ENCODE peak calls at places on chromosomes 3 and 15, in five cellular contexts. H is Peyer's patch, S is body of pancreas, F is cardiac muscle cell, Q is heart right ventricle. P is an unnamed sample. For H3K4me1, the result is how much of the 10 kb centered on the place peaks cover.

GRCh38 chr15:78727561-78727960 is 83.7 kb downstream of the ADAMTS7 start:
- DNase-seq in S (no peak), H (no peak), F (no peak), Q (no peak), P (no peak)

GRCh38 chr15:29034151-29034550 is 148.4 kb downstream of the APBA2 start:
- DNase-seq in Q (no peak), S (no peak), F (no peak), H (no peak), P (no peak)

GRCh38 chr15:25170781-25171110 is 216.0 kb downstream of the SNRPN start:
- DNase-seq in H (peak), S (no peak), F (no peak), Q (no peak), P (no peak)

GRCh38 chr15:90598053-90598577 is 68.4 kb downstream of the CRTC3 start:
- DNase-seq in S (peak), F (no peak), Q (peak), H (peak), P (peak)

GRCh38 chr3:69723389-69723788 is 15.9 kb upstream of the MITF start:
- DNase-seq in F (no peak), H (no peak), Q (no peak), S (no peak), P (no peak)

GRCh38 chr3:72245183-72245811 is 460.3 kb upstream of the PROK2 start:
- DNase-seq in F (no peak), H (no peak), Q (peak), S (peak), P (no peak)

GRCh38 chr15:53588773-53589172 is 170.7 kb downstream of the WDR72 start:
- DNase-seq in S (no peak), F (no peak), Q (no peak), H (no peak), P (no peak)

GRCh38 chr15:63765338-63765737 is 68.4 kb downstream of the HERC1 start:
- DNase-seq in S (no peak), Q (no peak), F (no peak), H (no peak), P (no peak)

GRCh38 chr3:169748670-169749069 is 16.2 kb downstream of the TERC start:
- DNase-seq in F (no peak), H (no peak), S (no peak), Q (no peak), P (peak)

GRCh38 chr15:34725565-34725964 is 29.2 kb downstream of the GJD2 start:
- DNase-seq in F (no peak), S (no peak), Q (no peak), H (no peak), P (no peak)

GRCh38 chr3:67653425-67654098 is 850 bp downstream of the SUCLG2 start:
- DNase-seq in H (no peak), Q (no peak), F (no peak), S (no peak), P (no peak)

GRCh38 chr15:100918690-100919480 is at the start of gene LRRK1:
- DNase-seq in S (peak), H (peak), F (peak), Q (peak), P (peak)

GRCh38 chr3:190521998-190522397 is 8.1 kb downstream of the IL1RAP start:
- DNase-seq in S (no peak), H (no peak), F (no peak), Q (no peak), P (no peak)

GRCh38 chr3:156455839-156456238 is 99.1 kb downstream of the SSR3 start:
- DNase-seq in H (no peak), F (no peak), Q (no peak), S (no peak), P (no peak)

GRCh38 chr15:76337047-76337738 is 620 bp downstream of the ISL2 start:
- DNase-seq in S (no peak), Q (no peak), F (peak), H (no peak), P (no peak)

GRCh38 chr3:59606638-59607262 is 556.9 kb upstream of the CFAP20DC start:
- DNase-seq in Q (peak), F (peak), H (no peak), S (no peak), P (no peak)

GRCh38 chr3:9213019-9213646 is 36.3 kb downstream of the SRGAP3 start:
- DNase-seq in F (no peak), Q (no peak), H (no peak), S (no peak), P (no peak)

GRCh38 chr3:127167315-127168043 is 25.5 kb upstream of the PRR23E start:
- DNase-seq in Q (no peak), S (no peak), H (peak), F (no peak), P (no peak)

GRCh38 chr15:84598250-84598649 is 2.6 kb upstream of the ZSCAN2 start:
- DNase-seq in F (no peak), H (no peak), S (no peak), Q (no peak), P (peak)

GRCh38 chr15:62647195-62647865 is 395.2 kb upstream of the TPM1 start:
- DNase-seq in Q (peak), S (peak), F (no peak), H (peak), P (no peak)

GRCh38 chr3:123409443-123410148 is 39.3 kb downstream of the ADCY5 start:
- DNase-seq in H (peak), Q (no peak), F (no peak), S (peak), P (no peak)

GRCh38 chr3:34419801-34420200 is 621.4 kb downstream of the PDCD6IP start:
- DNase-seq in Q (no peak), S (no peak), F (peak), H (no peak), P (no peak)

GRCh38 chr3:88058322-88058592 is 548 bp downstream of the CGGBP1 start:
- DNase-seq in H (no peak), F (no peak), Q (no peak), S (no peak), P (no peak)

GRCh38 chr3:88059380-88060160 is 515 bp downstream of the ZNF654 start:
- DNase-seq in Q (peak), H (no peak), S (peak), F (no peak), P (no peak)

GRCh38 chr3:88058593-88059379 is at the start of the genes CGGBP1 and ZNF654:
- DNase-seq in Q (peak), H (peak), F (peak), S (peak), P (peak)

GRCh38 chr3:88057650-88058321 is 1.0 kb downstream of the CGGBP1 start:
- DNase-seq in Q (peak), F (peak), H (no peak), S (no peak), P (no peak)

GRCh38 chr3:88061749-88062148 is 2.7 kb downstream of the ZNF654 start:
- DNase-seq in F (no peak), S (no peak), H (no peak), Q (no peak), P (no peak)
- H3K4me3 ChIP-seq in F (peak), S (no peak), H (no peak), Q (no peak), P (peak)

GRCh38 chr15:60392601-60392985 is 5.2 kb downstream of the ANXA2 start:
- DNase-seq in Q (no peak), S (peak), H (no peak), F (no peak), P (peak)

GRCh38 chr15:60391722-60392340 is 6.0 kb downstream of the ANXA2 start:
- DNase-seq in S (no peak), F (no peak), H (no peak), Q (no peak), P (no peak)

GRCh38 chr15:60390231-60390630 is 7.6 kb downstream of the ANXA2 start:
- DNase-seq in F (no peak), H (no peak), Q (no peak), S (no peak), P (no peak)

GRCh38 chr15:60389261-60390077 is 8.3 kb downstream of the ANXA2 start:
- DNase-seq in Q (no peak), S (no peak), F (no peak), H (no peak), P (peak)

DNA sequence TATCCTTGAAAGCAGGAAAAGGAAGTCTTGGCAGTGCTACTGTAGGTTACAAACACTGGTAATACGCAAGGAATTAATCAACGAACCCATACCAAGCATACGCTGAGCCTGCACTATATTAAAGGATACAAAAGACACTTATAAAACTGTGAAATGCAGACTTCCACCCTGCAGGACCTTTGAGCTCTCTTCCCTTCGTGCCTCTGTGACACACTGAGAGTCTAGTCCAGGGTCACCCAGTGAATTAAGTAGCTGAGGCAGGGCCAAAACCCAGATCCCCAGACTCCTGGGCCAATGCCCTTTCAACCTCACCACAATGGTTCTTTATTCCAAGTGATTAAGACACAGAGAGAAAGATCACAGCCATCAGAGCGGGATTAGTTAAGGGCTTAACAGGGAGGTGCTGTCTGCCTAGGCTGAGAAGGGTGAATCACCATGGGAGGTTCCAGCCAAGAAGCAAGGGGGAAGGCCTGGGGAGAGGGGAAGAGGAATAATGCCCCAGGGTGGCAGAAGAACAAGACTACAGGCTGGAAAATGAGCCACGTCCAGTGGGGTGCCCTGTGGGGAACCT is 6.8 kb downstream of the ANXA2 start:
- DNase-seq in H (peak), F (no peak), S (peak), Q (peak), P (no peak)
- H3K4me1 ChIP-seq in H (under half), F (under half), S (half or more), Q (under half), P (half or more)

DNA sequence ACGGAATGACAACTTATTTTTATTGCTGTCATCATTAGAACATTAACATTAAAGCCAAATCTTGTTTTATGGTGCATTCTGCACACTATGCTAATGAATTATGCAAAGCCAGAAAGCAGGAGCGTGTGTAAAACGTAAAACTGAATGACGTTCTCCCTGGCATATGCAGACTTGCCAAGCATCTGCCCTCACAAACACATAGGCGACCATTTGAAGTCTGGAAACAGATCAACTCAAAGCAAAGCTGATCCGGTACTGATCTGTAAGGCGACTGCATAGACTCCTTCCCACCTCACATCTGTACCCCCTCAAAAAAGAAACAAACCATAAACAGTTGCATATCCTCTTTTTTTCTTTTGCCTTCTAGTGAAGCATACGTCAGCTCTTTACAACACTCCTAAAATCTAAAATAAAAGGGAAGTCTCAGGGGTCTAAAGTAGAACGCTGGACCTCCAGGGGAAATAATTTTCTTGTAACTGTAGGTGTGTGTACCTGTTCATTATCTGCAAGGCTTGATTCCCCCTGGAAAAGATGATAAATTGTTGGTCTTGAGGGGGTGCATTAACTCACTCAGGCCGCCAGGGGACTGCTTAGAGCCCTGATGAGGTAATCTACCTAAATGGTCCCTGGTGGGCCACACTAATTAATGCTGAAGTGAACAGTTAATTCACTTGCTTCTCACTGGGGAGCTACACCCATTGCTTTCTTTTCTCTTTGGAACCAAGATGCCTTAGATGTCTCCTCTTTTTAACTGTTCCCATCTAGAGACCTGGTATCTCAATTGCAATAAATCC is 231.4 kb downstream of the CDIN1 start:
- DNase-seq in S (no peak), F (no peak), Q (no peak), H (no peak), P (no peak)
- H3K27ac ChIP-seq in S (no peak), F (peak), Q (no peak), H (no peak), P (no peak)

DNA sequence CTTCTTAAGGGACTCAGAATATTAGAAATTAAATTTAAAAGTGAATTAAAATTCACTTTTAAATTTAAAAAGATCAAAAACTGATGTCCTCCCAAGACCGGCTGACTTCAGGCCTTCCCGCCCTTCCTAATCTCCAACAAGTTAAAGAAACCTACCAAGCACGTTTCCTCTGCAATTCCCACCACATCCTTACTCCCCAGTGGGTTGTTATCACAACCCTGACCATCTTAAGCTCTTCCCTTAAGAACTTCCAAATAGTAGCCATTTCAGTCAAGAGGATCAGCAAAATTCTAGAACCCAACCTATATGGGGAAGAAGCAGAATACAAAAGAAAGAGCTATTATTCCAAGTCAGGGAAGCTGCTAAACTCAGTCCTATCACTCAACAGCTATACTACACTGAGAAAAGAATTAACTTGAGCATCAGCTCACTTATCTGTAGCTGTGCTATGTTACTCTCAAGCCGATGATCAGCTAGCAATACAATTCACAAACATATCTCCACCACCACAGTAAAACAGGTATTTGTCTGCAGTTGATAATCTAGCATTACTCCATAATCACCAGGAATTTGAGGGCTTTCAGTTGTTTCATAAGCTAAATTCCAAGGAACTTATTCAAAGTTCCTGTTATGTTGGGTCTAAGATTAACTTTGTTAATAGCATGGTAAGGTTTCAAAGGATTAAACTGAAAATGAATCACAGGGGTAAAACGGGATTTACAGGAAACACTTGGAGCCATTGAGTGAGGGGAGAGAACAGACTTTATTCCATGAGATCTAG is 14.3 kb downstream of the ABCC5 start:
- DNase-seq in S (no peak), Q (no peak), F (no peak), H (no peak), P (no peak)
- H3K4me3 ChIP-seq in S (no peak), Q (no peak), F (no peak), H (no peak), P (no peak)

DNA sequence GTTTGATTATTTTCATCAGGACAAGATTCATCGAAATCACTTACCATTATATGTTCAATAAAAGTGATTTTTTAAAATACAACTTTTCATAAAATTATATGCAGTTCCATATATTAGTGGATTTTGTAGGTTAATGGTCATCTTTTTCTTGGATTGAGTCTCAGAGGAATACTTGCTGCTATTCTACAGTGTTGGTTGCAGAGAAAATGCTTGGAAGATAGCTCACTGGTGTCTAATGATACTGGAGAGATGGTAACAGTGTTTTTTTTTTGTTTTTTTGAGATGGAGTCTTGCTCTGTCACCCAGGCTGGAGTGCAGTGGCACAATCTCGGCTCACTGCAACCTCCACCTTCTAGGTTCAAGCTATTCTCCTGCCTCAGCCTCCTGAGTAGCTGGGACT is 143.3 kb downstream of the TCF12 start:
- DNase-seq in S (no peak), F (no peak), Q (no peak), H (no peak), P (no peak)
- H3K4me1 ChIP-seq in S (under half), F (under half), Q (under half), H (under half), P (under half)

DNA sequence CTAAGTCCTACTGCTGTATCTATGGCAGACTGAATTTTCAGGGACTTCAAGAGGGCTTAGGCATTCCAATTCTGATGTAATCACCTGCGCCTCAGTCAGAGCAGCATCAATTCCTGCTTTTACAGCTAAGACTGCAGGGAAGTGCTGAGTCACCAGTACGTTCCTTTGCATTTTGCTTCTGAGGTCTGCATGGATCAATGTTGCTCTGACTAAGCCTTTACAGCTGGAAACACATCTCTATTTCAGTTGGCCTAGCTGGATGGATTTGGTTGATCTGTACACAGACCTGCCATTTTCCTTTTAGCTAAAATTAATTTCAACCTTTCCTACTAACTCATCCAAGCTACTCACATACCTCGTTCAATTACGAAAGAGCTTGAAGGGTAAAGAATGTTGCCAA is 51.3 kb downstream of the ETV5 start:
- DNase-seq in S (no peak), F (no peak), Q (no peak), H (no peak), P (no peak)
- H3K27ac ChIP-seq in S (no peak), F (no peak), Q (no peak), H (no peak), P (no peak)

GRCh38 chr3:5251196-5251583 is 63.7 kb downstream of the EDEM1 start:
- DNase-seq in S (no peak), Q (no peak), H (no peak), F (no peak), P (no peak)
- H3K4me3 ChIP-seq in S (no peak), Q (peak), H (peak), F (no peak), P (no peak)

GRCh38 chr15:31321418-31321817 is 5.2 kb upstream of the KLF13 start:
- DNase-seq in H (no peak), Q (no peak), F (no peak), S (no peak), P (no peak)
- H3K4me1 ChIP-seq in H (under half), Q (under half), F (under half), S (under half), P (under half)

DNA sequence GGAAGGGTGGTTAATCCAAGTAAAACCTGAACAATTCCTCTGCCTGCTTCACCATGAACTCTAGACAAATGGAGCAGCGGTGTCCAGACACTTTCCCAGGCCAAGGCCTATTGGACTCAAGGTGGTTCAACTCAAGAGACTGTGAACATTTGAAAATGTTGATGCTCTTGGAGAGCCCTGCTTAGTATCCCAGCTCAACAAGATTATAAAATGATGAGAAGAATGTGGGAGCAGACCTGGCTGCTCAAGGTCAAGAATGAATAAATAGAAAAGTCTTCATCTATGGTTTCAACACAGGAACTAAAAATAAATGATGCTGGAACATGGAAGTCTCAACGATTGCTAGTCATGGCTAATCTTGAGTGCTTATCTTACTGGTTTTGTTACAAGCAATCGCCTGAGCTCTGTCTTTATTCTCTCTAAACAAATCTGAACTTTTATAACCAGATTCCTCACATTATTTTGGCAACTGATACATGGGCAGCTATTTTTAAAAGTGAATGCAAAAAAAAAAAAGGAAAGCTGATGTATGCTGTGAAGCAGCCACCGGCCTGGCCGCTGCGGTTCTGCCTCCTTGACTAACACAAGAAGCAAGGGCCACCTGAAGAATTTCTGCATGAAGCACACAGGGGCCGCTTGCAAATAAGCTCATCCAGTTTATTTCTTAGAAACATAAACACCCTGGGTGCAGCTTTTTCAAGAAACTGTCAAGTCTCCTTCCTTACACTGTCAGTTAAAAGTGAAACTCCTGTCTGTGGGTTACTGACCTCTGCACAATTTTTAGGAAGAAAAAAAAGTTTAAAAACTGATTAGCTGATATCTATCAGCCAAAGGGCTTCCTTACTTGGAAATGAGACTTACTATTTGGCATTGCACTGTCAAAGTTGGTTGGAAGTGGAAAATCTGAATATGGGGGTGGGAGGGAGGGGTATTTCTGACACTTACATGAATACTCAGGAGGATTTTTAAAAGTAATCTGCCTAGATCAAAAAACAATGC is 120.1 kb upstream of the ARHGEF3 start:
- DNase-seq in S (no peak), Q (no peak), F (no peak), H (no peak), P (no peak)
- H3K27ac ChIP-seq in S (no peak), Q (peak), F (no peak), H (peak), P (peak)

P was measured in CD4-positive, CD25-positive, alpha-beta regulatory T cell.